ENCODE peak calls at places on chromosomes 13 and 19, in ten cellular contexts. Z, K, A, C, I, H, S, O, L and G are unnamed samples.

GRCh38 chr19:34837262-34837661 is 64.2 kb upstream of the ZNF599 start:
- DNase-seq in C (no peak), L (peak; percentile 30), A (no peak), H (no peak), O (no peak), I (no peak), Z (no peak), S (peak; percentile 49), K (no peak), G (peak; percentile 57)

GRCh38 chr13:46567671-46568070 is 14.7 kb downstream of the LRCH1 start:
- DNase-seq in I (no peak), S (no peak), C (no peak), O (no peak), K (no peak), H (no peak), A (no peak), Z (no peak), L (no peak), G (no peak)

GRCh38 chr19:53553865-53554791 is 16.2 kb downstream of the ZNF331 start:
- DNase-seq in H (no peak), C (peak; percentile 86), Z (peak; percentile 94), S (no peak), K (peak; percentile 75), I (peak; percentile 78), O (peak; percentile 87), L (peak; percentile 94), A (peak; percentile 90), G (peak; percentile 76)

GRCh38 chr13:40115456-40115855 is 460.0 kb downstream of the COG6 start:
- DNase-seq in O (peak; percentile 46), C (no peak), I (no peak), A (no peak), Z (no peak), H (no peak), S (no peak), L (no peak), K (no peak), G (no peak)

GRCh38 chr13:79455331-79455730 is 25.6 kb upstream of the NDFIP2 start:
- DNase-seq in L (no peak), I (no peak), H (no peak), Z (no peak), O (no peak), S (no peak), A (no peak), K (no peak), C (no peak), G (no peak)

GRCh38 chr19:45323671-45324081 is 1.0 kb upstream of the CKM start:
- DNase-seq in L (no peak), S (no peak), H (no peak), I (peak; percentile 75), O (no peak), A (no peak), K (no peak), C (no peak), Z (no peak), G (peak; percentile 46)

GRCh38 chr19:38216785-38217746 is 7.0 kb downstream of the DPF1 start:
- DNase-seq in C (no peak), S (no peak), O (no peak), H (no peak), I (peak; percentile 55), A (no peak), Z (no peak), L (no peak), K (no peak), G (peak; percentile 34)

GRCh38 chr13:77563110-77563509 is 27.6 kb downstream of the SCEL start:
- DNase-seq in S (no peak), L (no peak), Z (no peak), I (peak; percentile 11), H (peak; percentile 38), K (no peak), A (no peak), C (no peak), O (peak; percentile 54), G (no peak)

GRCh38 chr13:47298506-47298905 is 401.7 kb upstream of the HTR2A start:
- DNase-seq in H (no peak), I (no peak), C (no peak), Z (no peak), K (no peak), S (no peak), A (no peak), O (no peak), L (no peak), G (no peak)

GRCh38 chr19:10404888-10405808 is 1.8 kb upstream of the CDC37 start:
- DNase-seq in L (no peak), H (no peak), A (no peak), O (no peak), C (no peak), K (no peak), S (no peak), Z (peak; percentile 86), I (peak; percentile 55), G (no peak)

GRCh38 chr13:76937416-76937815 is 10.9 kb upstream of the ACOD1 start:
- DNase-seq in C (no peak), O (peak; percentile 96), L (no peak), A (no peak), K (no peak), S (no peak), I (no peak), Z (no peak), H (peak; percentile 27), G (no peak)

GRCh38 chr13:68176486-68176885 is 946.4 kb upstream of the PCDH9 start:
- DNase-seq in C (no peak), H (peak; percentile 86), O (peak; percentile 94), L (no peak), A (no peak), Z (no peak), K (no peak), S (no peak), I (no peak), G (no peak)

GRCh38 chr19:47430041-47430802 is 10.9 kb upstream of the MEIS3 start:
- DNase-seq in I (peak; percentile 79), K (no peak), H (peak; percentile 37), L (no peak), S (no peak), A (no peak), Z (peak; percentile 64), O (peak; percentile 38), C (no peak), G (peak; percentile 70)

GRCh38 chr19:39498262-39499081 is at the start of gene DLL3:
- DNase-seq in L (no peak), O (no peak), H (no peak), I (peak; percentile 36), S (peak; percentile 73), K (no peak), Z (peak; percentile 30), C (peak; percentile 58), A (no peak), G (peak; percentile 16)

GRCh38 chr19:1580382-1580781 is 12.3 kb upstream of the MEX3D start:
- DNase-seq in Z (no peak), A (no peak), I (no peak), K (no peak), S (no peak), L (no peak), O (no peak), H (no peak), C (no peak), G (no peak)

GRCh38 chr13:87986639-87987250 is 315.6 kb downstream of the SLITRK5 start:
- DNase-seq in K (no peak), C (no peak), O (no peak), A (no peak), Z (no peak), L (no peak), H (no peak), I (no peak), S (no peak), G (no peak)

GRCh38 chr19:7159105-7159933 is 89.8 kb downstream of the ZNF557 start:
- DNase-seq in S (no peak), I (no peak), K (no peak), C (no peak), A (no peak), L (no peak), O (peak; percentile 35), Z (no peak), H (no peak), G (no peak)

GRCh38 chr19:1422360-1422759 is 15.0 kb downstream of the DAZAP1 start:
- DNase-seq in Z (no peak), I (no peak), A (no peak), S (no peak), O (no peak), H (no peak), C (no peak), K (no peak), L (no peak), G (no peak)

GRCh38 chr13:78299832-78300623 is 303.3 kb downstream of the POU4F1 start:
- DNase-seq in S (no peak), K (no peak), L (no peak), C (no peak), A (no peak), I (no peak), Z (no peak), O (no peak), H (no peak), G (no peak)

GRCh38 chr19:33366917-33367316 is 6.6 kb upstream of the CEBPG start:
- DNase-seq in L (no peak), I (no peak), Z (no peak), O (no peak), C (no peak), S (no peak), A (no peak), K (no peak), H (no peak), G (no peak)

GRCh38 chr13:41960700-41961697 is at the start of gene VWA8:
- DNase-seq in A (peak; percentile 71), L (peak; percentile 96), H (peak; percentile 66), I (peak; percentile 94), S (peak; percentile 23), O (peak; percentile 80), C (peak; percentile 84), Z (peak; percentile 90), K (peak; percentile 78), G (peak; percentile 89)

GRCh38 chr13:72620874-72621273 is 106.6 kb downstream of the MZT1 start:
- DNase-seq in Z (no peak), L (no peak), I (no peak), H (no peak), C (no peak), O (no peak), S (no peak), K (no peak), A (no peak), G (no peak)

GRCh38 chr13:61880576-61881283 is 465.1 kb upstream of the PCDH20 start:
- DNase-seq in Z (peak; percentile 2), I (peak; percentile 84), K (peak; percentile 51), L (no peak), S (no peak), H (peak; percentile 14), A (no peak), O (peak; percentile 16), C (no peak), G (no peak)

GRCh38 chr13:109273326-109273751 is 513.0 kb downstream of the IRS2 start:
- DNase-seq in I (no peak), C (no peak), Z (no peak), L (no peak), S (no peak), H (no peak), K (no peak), A (no peak), O (peak; percentile 37), G (no peak)

GRCh38 chr13:113109151-113110047 is 3.8 kb downstream of the F7 start:
- DNase-seq in L (peak; percentile 65), K (no peak), I (peak; percentile 67), S (no peak), A (no peak), H (no peak), Z (peak; percentile 44), C (no peak), O (no peak), G (no peak)

GRCh38 chr13:66576381-66576780 is 653.8 kb downstream of the PCDH9 start:
- DNase-seq in S (no peak), I (no peak), C (no peak), A (no peak), H (no peak), L (no peak), Z (no peak), O (no peak), K (no peak), G (no peak)

GRCh38 chr19:30864460-30865215 is 484.6 kb downstream of the TSHZ3 start:
- DNase-seq in K (no peak), C (no peak), O (no peak), L (no peak), S (no peak), Z (peak; percentile 3), H (no peak), I (no peak), A (no peak), G (no peak)

GRCh38 chr19:16566161-16566560 is 6.1 kb downstream of the SLC35E1 start:
- DNase-seq in Z (peak; percentile 85), A (peak; percentile 74), L (peak; percentile 90), K (peak; percentile 97), I (no peak), C (peak; percentile 56), O (no peak), H (no peak), S (no peak), G (peak; percentile 35)